ENCODE peak calls at places on chromosomes 6 and 20, in nine cellular contexts. One of them, this sample, is unnamed.

GRCh38 chr6:4133941-4134838 is 1.2 kb downstream of the ECI2 start:
- DNase-seq in astrocyte of the spinal cord: peak
- DNase-seq in cardiac fibroblast: peak
- DNase-seq in RWPE2: no peak
- DNase-seq in heart right ventricle: no peak
- DNase-seq in heart left ventricle: no peak
- DNase-seq in coronary artery: no peak
- DNase-seq in choroid plexus epithelial cell: peak
- DNase-seq in endodermal cell: peak
- DNase-seq in this sample: no peak

GRCh38 chr6:45728674-45729073 is 287.0 kb downstream of the CLIC5 start:
- DNase-seq in endodermal cell: no peak
- DNase-seq in astrocyte of the spinal cord: peak
- DNase-seq in RWPE2: no peak
- DNase-seq in choroid plexus epithelial cell: peak
- DNase-seq in heart left ventricle: no peak
- DNase-seq in coronary artery: no peak
- DNase-seq in cardiac fibroblast: peak
- DNase-seq in heart right ventricle: no peak
- DNase-seq in this sample: no peak

GRCh38 chr6:131628726-131629125 is 684 bp upstream of the MED23 start:
- DNase-seq in astrocyte of the spinal cord: no peak
- DNase-seq in cardiac fibroblast: no peak
- DNase-seq in RWPE2: no peak
- DNase-seq in heart left ventricle: no peak
- DNase-seq in heart right ventricle: no peak
- DNase-seq in coronary artery: no peak
- DNase-seq in choroid plexus epithelial cell: no peak
- DNase-seq in endodermal cell: no peak
- DNase-seq in this sample: no peak

GRCh38 chr6:156719720-156720563 is 57.2 kb upstream of the ARID1B start:
- DNase-seq in astrocyte of the spinal cord: peak
- DNase-seq in endodermal cell: peak
- DNase-seq in choroid plexus epithelial cell: peak
- DNase-seq in heart left ventricle: peak
- DNase-seq in RWPE2: peak
- DNase-seq in heart right ventricle: peak
- DNase-seq in coronary artery: peak
- DNase-seq in cardiac fibroblast: peak
- DNase-seq in this sample: no peak

GRCh38 chr6:127606131-127606562 is 29.2 kb downstream of the C6orf58 start:
- DNase-seq in cardiac fibroblast: peak
- DNase-seq in coronary artery: no peak
- DNase-seq in astrocyte of the spinal cord: peak
- DNase-seq in choroid plexus epithelial cell: peak
- DNase-seq in RWPE2: no peak
- DNase-seq in endodermal cell: peak
- DNase-seq in heart left ventricle: no peak
- DNase-seq in heart right ventricle: no peak
- DNase-seq in this sample: no peak

GRCh38 chr20:33910529-33911327 is 83.0 kb upstream of the RALY start:
- DNase-seq in cardiac fibroblast: no peak
- DNase-seq in heart right ventricle: no peak
- DNase-seq in astrocyte of the spinal cord: no peak
- DNase-seq in choroid plexus epithelial cell: no peak
- DNase-seq in coronary artery: no peak
- DNase-seq in endodermal cell: no peak
- DNase-seq in heart left ventricle: no peak
- DNase-seq in RWPE2: no peak
- DNase-seq in this sample: no peak

GRCh38 chr6:155256122-155256795 is 7.6 kb upstream of the CLDN20 start:
- DNase-seq in choroid plexus epithelial cell: no peak
- DNase-seq in heart left ventricle: no peak
- DNase-seq in endodermal cell: peak
- DNase-seq in astrocyte of the spinal cord: no peak
- DNase-seq in coronary artery: no peak
- DNase-seq in heart right ventricle: peak
- DNase-seq in cardiac fibroblast: no peak
- DNase-seq in RWPE2: no peak
- DNase-seq in this sample: no peak

GRCh38 chr6:28876702-28877101 is 47.1 kb downstream of the TRIM27 start:
- DNase-seq in heart right ventricle: no peak
- DNase-seq in cardiac fibroblast: no peak
- DNase-seq in coronary artery: no peak
- DNase-seq in RWPE2: no peak
- DNase-seq in endodermal cell: no peak
- DNase-seq in heart left ventricle: no peak
- DNase-seq in choroid plexus epithelial cell: no peak
- DNase-seq in astrocyte of the spinal cord: no peak
- DNase-seq in this sample: no peak

GRCh38 chr6:147040521-147040920 is 163.7 kb upstream of the STXBP5 start:
- DNase-seq in endodermal cell: no peak
- DNase-seq in RWPE2: no peak
- DNase-seq in astrocyte of the spinal cord: no peak
- DNase-seq in heart left ventricle: no peak
- DNase-seq in cardiac fibroblast: no peak
- DNase-seq in heart right ventricle: no peak
- DNase-seq in choroid plexus epithelial cell: no peak
- DNase-seq in coronary artery: no peak
- DNase-seq in this sample: no peak

GRCh38 chr6:3478341-3478740 is 21.5 kb upstream of the SLC22A23 start:
- DNase-seq in heart left ventricle: no peak
- DNase-seq in endodermal cell: peak
- DNase-seq in cardiac fibroblast: no peak
- DNase-seq in astrocyte of the spinal cord: no peak
- DNase-seq in coronary artery: no peak
- DNase-seq in choroid plexus epithelial cell: no peak
- DNase-seq in heart right ventricle: no peak
- DNase-seq in RWPE2: no peak
- DNase-seq in this sample: no peak

GRCh38 chr6:106547053-106547414 is 82.3 kb downstream of the RTN4IP1 start:
- DNase-seq in heart left ventricle: no peak
- DNase-seq in cardiac fibroblast: peak
- DNase-seq in endodermal cell: no peak
- DNase-seq in heart right ventricle: no peak
- DNase-seq in RWPE2: no peak
- DNase-seq in astrocyte of the spinal cord: no peak
- DNase-seq in coronary artery: no peak
- DNase-seq in choroid plexus epithelial cell: peak
- DNase-seq in this sample: no peak

GRCh38 chr6:166041277-166041676 is 126.4 kb downstream of the TBXT start:
- DNase-seq in choroid plexus epithelial cell: no peak
- DNase-seq in RWPE2: no peak
- DNase-seq in heart left ventricle: no peak
- DNase-seq in coronary artery: no peak
- DNase-seq in astrocyte of the spinal cord: no peak
- DNase-seq in heart right ventricle: no peak
- DNase-seq in cardiac fibroblast: no peak
- DNase-seq in endodermal cell: no peak
- DNase-seq in this sample: no peak

GRCh38 chr6:35181313-35181932 is 32.3 kb upstream of the SCUBE3 start:
- DNase-seq in endodermal cell: no peak
- DNase-seq in cardiac fibroblast: peak
- DNase-seq in astrocyte of the spinal cord: peak
- DNase-seq in heart right ventricle: no peak
- DNase-seq in heart left ventricle: no peak
- DNase-seq in RWPE2: no peak
- DNase-seq in choroid plexus epithelial cell: peak
- DNase-seq in coronary artery: no peak
- DNase-seq in this sample: no peak

GRCh38 chr20:58956078-58956477 is 25.0 kb upstream of the NELFCD start:
- DNase-seq in heart left ventricle: no peak
- DNase-seq in coronary artery: no peak
- DNase-seq in choroid plexus epithelial cell: no peak
- DNase-seq in astrocyte of the spinal cord: no peak
- DNase-seq in heart right ventricle: no peak
- DNase-seq in endodermal cell: no peak
- DNase-seq in RWPE2: no peak
- DNase-seq in cardiac fibroblast: no peak
- DNase-seq in this sample: no peak

GRCh38 chr20:58963060-58963584 is 17.9 kb upstream of the NELFCD start:
- DNase-seq in coronary artery: no peak
- DNase-seq in heart right ventricle: no peak
- DNase-seq in cardiac fibroblast: no peak
- DNase-seq in endodermal cell: peak
- DNase-seq in choroid plexus epithelial cell: no peak
- DNase-seq in heart left ventricle: no peak
- DNase-seq in astrocyte of the spinal cord: no peak
- DNase-seq in RWPE2: no peak
- DNase-seq in this sample: peak

GRCh38 chr20:58965270-58966064 is 15.6 kb upstream of the NELFCD start:
- DNase-seq in RWPE2: peak
- DNase-seq in cardiac fibroblast: no peak
- DNase-seq in astrocyte of the spinal cord: no peak
- DNase-seq in endodermal cell: no peak
- DNase-seq in coronary artery: no peak
- DNase-seq in heart right ventricle: no peak
- DNase-seq in heart left ventricle: no peak
- DNase-seq in choroid plexus epithelial cell: no peak
- DNase-seq in this sample: peak

GRCh38 chr20:58959652-58960051 is 21.4 kb upstream of the NELFCD start:
- DNase-seq in coronary artery: no peak
- DNase-seq in choroid plexus epithelial cell: no peak
- DNase-seq in RWPE2: peak
- DNase-seq in cardiac fibroblast: no peak
- DNase-seq in astrocyte of the spinal cord: no peak
- DNase-seq in endodermal cell: no peak
- DNase-seq in heart right ventricle: no peak
- DNase-seq in heart left ventricle: no peak
- DNase-seq in this sample: no peak
- TF ChIP-seq CTCF in coronary artery: no peak
- TF ChIP-seq CTCF in choroid plexus epithelial cell: no peak
- TF ChIP-seq CTCF in RWPE2: no peak
- TF ChIP-seq CTCF in cardiac fibroblast: no peak
- TF ChIP-seq CTCF in astrocyte of the spinal cord: no peak
- TF ChIP-seq CTCF in endodermal cell: no peak
- TF ChIP-seq CTCF in heart right ventricle: no peak
- TF ChIP-seq CTCF in heart left ventricle: no peak
- TF ChIP-seq CTCF in this sample: no peak

GRCh38 chr6:152954443-152954842 is 28.4 kb downstream of the FBXO5 start:
- DNase-seq in endodermal cell: no peak
- DNase-seq in cardiac fibroblast: no peak
- DNase-seq in choroid plexus epithelial cell: peak
- DNase-seq in astrocyte of the spinal cord: no peak
- DNase-seq in heart right ventricle: no peak
- DNase-seq in coronary artery: no peak
- DNase-seq in heart left ventricle: no peak
- DNase-seq in RWPE2: no peak
- DNase-seq in this sample: no peak

GRCh38 chr6:152952045-152952444 is 30.8 kb downstream of the FBXO5 start:
- DNase-seq in endodermal cell: no peak
- DNase-seq in coronary artery: no peak
- DNase-seq in astrocyte of the spinal cord: peak
- DNase-seq in choroid plexus epithelial cell: peak
- DNase-seq in heart left ventricle: no peak
- DNase-seq in heart right ventricle: no peak
- DNase-seq in RWPE2: no peak
- DNase-seq in cardiac fibroblast: peak
- DNase-seq in this sample: no peak

GRCh38 chr6:152948150-152948768 is 34.6 kb downstream of the FBXO5 start:
- DNase-seq in RWPE2: no peak
- DNase-seq in endodermal cell: no peak
- DNase-seq in heart right ventricle: no peak
- DNase-seq in cardiac fibroblast: peak
- DNase-seq in coronary artery: no peak
- DNase-seq in choroid plexus epithelial cell: peak
- DNase-seq in heart left ventricle: no peak
- DNase-seq in astrocyte of the spinal cord: peak
- DNase-seq in this sample: no peak

GRCh38 chr6:152950240-152950639 is 32.6 kb downstream of the FBXO5 start:
- DNase-seq in coronary artery: no peak
- DNase-seq in cardiac fibroblast: no peak
- DNase-seq in choroid plexus epithelial cell: no peak
- DNase-seq in astrocyte of the spinal cord: no peak
- DNase-seq in endodermal cell: no peak
- DNase-seq in RWPE2: no peak
- DNase-seq in heart right ventricle: no peak
- DNase-seq in heart left ventricle: no peak
- DNase-seq in this sample: no peak

GRCh38 chr6:152952866-152953509 is 29.9 kb downstream of the FBXO5 start:
- DNase-seq in heart right ventricle: no peak
- DNase-seq in coronary artery: no peak
- DNase-seq in RWPE2: no peak
- DNase-seq in heart left ventricle: no peak
- DNase-seq in choroid plexus epithelial cell: peak
- DNase-seq in endodermal cell: no peak
- DNase-seq in cardiac fibroblast: peak
- DNase-seq in astrocyte of the spinal cord: peak
- DNase-seq in this sample: no peak
- TF ChIP-seq CTCF in heart right ventricle: no peak
- TF ChIP-seq CTCF in coronary artery: no peak
- TF ChIP-seq CTCF in RWPE2: peak
- TF ChIP-seq CTCF in heart left ventricle: no peak
- TF ChIP-seq CTCF in choroid plexus epithelial cell: peak
- TF ChIP-seq CTCF in endodermal cell: peak
- TF ChIP-seq CTCF in cardiac fibroblast: peak
- TF ChIP-seq CTCF in astrocyte of the spinal cord: peak
- TF ChIP-seq CTCF in this sample: peak

GRCh38 chr6:140001005-140001404 is 626.6 kb upstream of the CITED2 start:
- DNase-seq in astrocyte of the spinal cord: no peak
- DNase-seq in heart left ventricle: no peak
- DNase-seq in heart right ventricle: no peak
- DNase-seq in endodermal cell: no peak
- DNase-seq in choroid plexus epithelial cell: peak
- DNase-seq in coronary artery: no peak
- DNase-seq in RWPE2: no peak
- DNase-seq in cardiac fibroblast: peak
- DNase-seq in this sample: no peak

GRCh38 chr6:140001851-140002301 is 627.4 kb upstream of the CITED2 start:
- DNase-seq in endodermal cell: no peak
- DNase-seq in cardiac fibroblast: peak
- DNase-seq in RWPE2: no peak
- DNase-seq in astrocyte of the spinal cord: peak
- DNase-seq in heart right ventricle: no peak
- DNase-seq in choroid plexus epithelial cell: peak
- DNase-seq in coronary artery: no peak
- DNase-seq in heart left ventricle: no peak
- DNase-seq in this sample: no peak

GRCh38 chr6:139990865-139991264 is 616.4 kb upstream of the CITED2 start:
- DNase-seq in cardiac fibroblast: peak
- DNase-seq in heart right ventricle: no peak
- DNase-seq in coronary artery: no peak
- DNase-seq in heart left ventricle: no peak
- DNase-seq in RWPE2: no peak
- DNase-seq in endodermal cell: no peak
- DNase-seq in choroid plexus epithelial cell: peak
- DNase-seq in astrocyte of the spinal cord: peak
- DNase-seq in this sample: no peak

GRCh38 chr6:139996253-139996834 is 621.9 kb upstream of the CITED2 start:
- DNase-seq in endodermal cell: peak
- DNase-seq in heart right ventricle: no peak
- DNase-seq in coronary artery: no peak
- DNase-seq in heart left ventricle: no peak
- DNase-seq in cardiac fibroblast: no peak
- DNase-seq in astrocyte of the spinal cord: no peak
- DNase-seq in RWPE2: no peak
- DNase-seq in choroid plexus epithelial cell: peak
- DNase-seq in this sample: no peak
- TF ChIP-seq CTCF in endodermal cell: peak
- TF ChIP-seq CTCF in heart right ventricle: no peak
- TF ChIP-seq CTCF in coronary artery: no peak
- TF ChIP-seq CTCF in heart left ventricle: no peak
- TF ChIP-seq CTCF in cardiac fibroblast: no peak
- TF ChIP-seq CTCF in astrocyte of the spinal cord: no peak
- TF ChIP-seq CTCF in RWPE2: no peak
- TF ChIP-seq CTCF in choroid plexus epithelial cell: no peak
- TF ChIP-seq CTCF in this sample: peak

GRCh38 chr6:169098136-169098535 is 155.5 kb downstream of the THBS2 start:
- DNase-seq in endodermal cell: no peak
- DNase-seq in choroid plexus epithelial cell: peak
- DNase-seq in RWPE2: no peak
- DNase-seq in heart left ventricle: no peak
- DNase-seq in cardiac fibroblast: no peak
- DNase-seq in astrocyte of the spinal cord: no peak
- DNase-seq in coronary artery: no peak
- DNase-seq in heart right ventricle: no peak
- DNase-seq in this sample: no peak
- TF ChIP-seq CTCF in endodermal cell: no peak
- TF ChIP-seq CTCF in choroid plexus epithelial cell: no peak
- TF ChIP-seq CTCF in RWPE2: no peak
- TF ChIP-seq CTCF in heart left ventricle: no peak
- TF ChIP-seq CTCF in cardiac fibroblast: no peak
- TF ChIP-seq CTCF in astrocyte of the spinal cord: no peak
- TF ChIP-seq CTCF in coronary artery: no peak
- TF ChIP-seq CTCF in heart right ventricle: no peak
- TF ChIP-seq CTCF in this sample: no peak